ENCODE peak calls at places on chromosomes 2 and 18, in ten cellular contexts. One of them, this sample, is unnamed.

GRCh38 chr2:97697252-97698235 is 15.8 kb upstream of the ZAP70 start:
- DNase-seq in cardiac muscle cell: peak; percentile 92
- DNase-seq in NB4: peak; percentile 89
- DNase-seq in GM20000: peak; percentile 82
- DNase-seq in GM10248: peak; percentile 82
- DNase-seq in Calu3: peak; percentile 90
- DNase-seq in GM06990: peak; percentile 35
- DNase-seq in CD8-positive, alpha-beta T cell: peak; percentile 98
- DNase-seq in SK-N-SH: peak; percentile 78
- DNase-seq in breast epithelium: peak; percentile 86
- DNase-seq in this sample: peak; percentile 80

GRCh38 chr2:129849559-129850160 is 129.8 kb upstream of the RAB6C start:
- DNase-seq in breast epithelium: no peak
- DNase-seq in CD8-positive, alpha-beta T cell: no peak
- DNase-seq in GM10248: peak; percentile 56
- DNase-seq in Calu3: no peak
- DNase-seq in SK-N-SH: peak; percentile 60
- DNase-seq in cardiac muscle cell: peak; percentile 77
- DNase-seq in GM06990: peak; percentile 29
- DNase-seq in GM20000: peak; percentile 60
- DNase-seq in NB4: peak; percentile 77
- DNase-seq in this sample: peak; percentile 68

GRCh38 chr2:10717630-10718029 is 3.8 kb upstream of the ATP6V1C2 start:
- DNase-seq in breast epithelium: peak; percentile 80
- DNase-seq in GM10248: no peak
- DNase-seq in GM06990: no peak
- DNase-seq in Calu3: peak; percentile 32
- DNase-seq in GM20000: no peak
- DNase-seq in NB4: no peak
- DNase-seq in cardiac muscle cell: no peak
- DNase-seq in SK-N-SH: no peak
- DNase-seq in CD8-positive, alpha-beta T cell: no peak
- DNase-seq in this sample: no peak

GRCh38 chr2:122519366-122519765 is 763.9 kb downstream of the TSN start:
- DNase-seq in NB4: peak; percentile 36
- DNase-seq in GM10248: no peak
- DNase-seq in CD8-positive, alpha-beta T cell: no peak
- DNase-seq in GM20000: no peak
- DNase-seq in cardiac muscle cell: no peak
- DNase-seq in SK-N-SH: no peak
- DNase-seq in Calu3: peak; percentile 4
- DNase-seq in GM06990: no peak
- DNase-seq in breast epithelium: no peak
- DNase-seq in this sample: no peak

GRCh38 chr18:45657357-45658335 is 42.4 kb downstream of the SLC14A2 start:
- DNase-seq in Calu3: no peak
- DNase-seq in GM06990: no peak
- DNase-seq in GM10248: no peak
- DNase-seq in GM20000: no peak
- DNase-seq in NB4: peak; percentile 59
- DNase-seq in SK-N-SH: no peak
- DNase-seq in CD8-positive, alpha-beta T cell: no peak
- DNase-seq in breast epithelium: no peak
- DNase-seq in cardiac muscle cell: no peak
- DNase-seq in this sample: no peak

GRCh38 chr2:152716805-152717241 is 438 bp downstream of the PRPF40A start:
- DNase-seq in cardiac muscle cell: peak; percentile 41
- DNase-seq in CD8-positive, alpha-beta T cell: peak; percentile 20
- DNase-seq in NB4: peak; percentile 67
- DNase-seq in Calu3: peak; percentile 25
- DNase-seq in GM06990: no peak
- DNase-seq in SK-N-SH: peak; percentile 11
- DNase-seq in GM10248: no peak
- DNase-seq in GM20000: peak; percentile 19
- DNase-seq in breast epithelium: no peak
- DNase-seq in this sample: no peak

GRCh38 chr2:101349893-101350662 is 37.2 kb downstream of the CREG2 start:
- DNase-seq in cardiac muscle cell: no peak
- DNase-seq in breast epithelium: no peak
- DNase-seq in GM20000: no peak
- DNase-seq in Calu3: no peak
- DNase-seq in CD8-positive, alpha-beta T cell: no peak
- DNase-seq in NB4: peak; percentile 32
- DNase-seq in SK-N-SH: no peak
- DNase-seq in GM06990: no peak
- DNase-seq in GM10248: no peak
- DNase-seq in this sample: no peak

GRCh38 chr2:208426414-208426813 is 19.8 kb downstream of the PTH2R start:
- DNase-seq in breast epithelium: no peak
- DNase-seq in GM20000: no peak
- DNase-seq in cardiac muscle cell: no peak
- DNase-seq in GM10248: no peak
- DNase-seq in CD8-positive, alpha-beta T cell: no peak
- DNase-seq in Calu3: no peak
- DNase-seq in SK-N-SH: no peak
- DNase-seq in NB4: peak; percentile 6
- DNase-seq in GM06990: no peak
- DNase-seq in this sample: no peak

GRCh38 chr2:136010126-136010525 is 24.7 kb upstream of the DARS1 start:
- DNase-seq in GM10248: no peak
- DNase-seq in cardiac muscle cell: no peak
- DNase-seq in GM20000: no peak
- DNase-seq in CD8-positive, alpha-beta T cell: no peak
- DNase-seq in SK-N-SH: no peak
- DNase-seq in GM06990: no peak
- DNase-seq in breast epithelium: no peak
- DNase-seq in Calu3: no peak
- DNase-seq in NB4: no peak
- DNase-seq in this sample: no peak

GRCh38 chr2:1341409-1342120 is 71.7 kb upstream of the TPO start:
- DNase-seq in SK-N-SH: no peak
- DNase-seq in Calu3: no peak
- DNase-seq in GM06990: no peak
- DNase-seq in cardiac muscle cell: no peak
- DNase-seq in breast epithelium: no peak
- DNase-seq in GM10248: no peak
- DNase-seq in NB4: peak; percentile 7
- DNase-seq in GM20000: no peak
- DNase-seq in CD8-positive, alpha-beta T cell: no peak
- DNase-seq in this sample: no peak

GRCh38 chr2:1339757-1340515 is 73.3 kb upstream of the TPO start:
- DNase-seq in cardiac muscle cell: no peak
- DNase-seq in NB4: no peak
- DNase-seq in Calu3: no peak
- DNase-seq in GM20000: no peak
- DNase-seq in breast epithelium: no peak
- DNase-seq in GM06990: no peak
- DNase-seq in GM10248: no peak
- DNase-seq in CD8-positive, alpha-beta T cell: no peak
- DNase-seq in SK-N-SH: no peak
- DNase-seq in this sample: no peak
- TF ChIP-seq CTCF in cardiac muscle cell: no peak
- TF ChIP-seq CTCF in NB4: no peak
- TF ChIP-seq CTCF in Calu3: no peak
- TF ChIP-seq CTCF in GM20000: no peak
- TF ChIP-seq CTCF in breast epithelium: no peak
- TF ChIP-seq CTCF in GM06990: no peak
- TF ChIP-seq CTCF in GM10248: no peak
- TF ChIP-seq CTCF in CD8-positive, alpha-beta T cell: no peak
- TF ChIP-seq CTCF in SK-N-SH: no peak
- TF ChIP-seq CTCF in this sample: no peak

GRCh38 chr2:106882658-106883057 is 3.3 kb downstream of the ST6GAL2 start:
- DNase-seq in GM20000: no peak
- DNase-seq in SK-N-SH: peak; percentile 41
- DNase-seq in CD8-positive, alpha-beta T cell: no peak
- DNase-seq in GM06990: no peak
- DNase-seq in Calu3: no peak
- DNase-seq in NB4: no peak
- DNase-seq in breast epithelium: no peak
- DNase-seq in cardiac muscle cell: no peak
- DNase-seq in GM10248: no peak
- DNase-seq in this sample: no peak
- TF ChIP-seq CTCF in GM20000: no peak
- TF ChIP-seq CTCF in SK-N-SH: peak; percentile 51
- TF ChIP-seq CTCF in CD8-positive, alpha-beta T cell: no peak
- TF ChIP-seq CTCF in GM06990: no peak
- TF ChIP-seq CTCF in Calu3: no peak
- TF ChIP-seq CTCF in NB4: no peak
- TF ChIP-seq CTCF in breast epithelium: no peak
- TF ChIP-seq CTCF in cardiac muscle cell: no peak
- TF ChIP-seq CTCF in GM10248: no peak
- TF ChIP-seq CTCF in this sample: no peak

DNA sequence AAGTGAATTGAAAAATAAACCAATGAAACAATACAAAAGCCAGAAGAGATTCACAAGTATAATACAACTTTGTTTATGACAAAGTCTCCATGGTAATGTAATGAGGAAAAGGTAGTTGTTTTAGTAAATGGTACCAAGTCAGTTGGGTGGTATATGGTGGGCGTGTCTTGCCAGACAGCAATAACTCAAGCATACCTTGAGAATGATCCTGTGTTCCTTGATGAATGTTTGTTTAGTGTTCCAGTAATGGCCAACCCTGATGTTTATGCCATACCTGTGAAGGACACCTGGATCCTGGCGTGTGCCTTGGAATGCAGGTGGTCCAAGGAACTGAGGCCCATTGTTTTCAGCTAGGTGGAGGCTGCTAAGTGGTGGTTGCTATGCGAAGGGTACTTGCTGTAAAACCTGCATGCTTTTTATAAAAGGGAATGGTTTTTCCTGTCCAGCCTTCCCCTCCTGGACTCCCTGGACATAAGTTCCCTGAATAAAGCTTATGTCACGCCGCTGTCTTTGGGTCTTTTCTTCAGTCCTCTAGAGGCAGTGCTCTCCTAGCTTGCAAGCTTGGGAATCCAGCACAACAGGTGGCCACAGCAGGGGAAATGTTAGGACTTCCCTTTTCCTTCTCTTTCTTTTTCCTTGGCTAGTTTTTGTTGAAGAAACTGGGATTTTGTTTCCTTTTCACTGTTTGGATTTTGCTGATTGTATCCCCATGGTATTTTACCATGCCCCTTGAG is 54.7 kb downstream of the MTA3 start:
- DNase-seq in CD8-positive, alpha-beta T cell: no peak
- DNase-seq in GM10248: no peak
- DNase-seq in GM20000: no peak
- DNase-seq in cardiac muscle cell: no peak
- DNase-seq in breast epithelium: no peak
- DNase-seq in SK-N-SH: no peak
- DNase-seq in NB4: no peak
- DNase-seq in Calu3: no peak
- DNase-seq in GM06990: no peak
- DNase-seq in this sample: no peak
- TF ChIP-seq CTCF in CD8-positive, alpha-beta T cell: no peak
- TF ChIP-seq CTCF in GM10248: no peak
- TF ChIP-seq CTCF in GM20000: no peak
- TF ChIP-seq CTCF in cardiac muscle cell: no peak
- TF ChIP-seq CTCF in breast epithelium: no peak
- TF ChIP-seq CTCF in SK-N-SH: no peak
- TF ChIP-seq CTCF in NB4: no peak
- TF ChIP-seq CTCF in Calu3: no peak
- TF ChIP-seq CTCF in GM06990: no peak
- TF ChIP-seq CTCF in this sample: no peak

GRCh38 chr2:39837856-39838453 is 58.9 kb upstream of the THUMPD2 start:
- DNase-seq in cardiac muscle cell: no peak
- DNase-seq in NB4: peak; percentile 57
- DNase-seq in GM20000: peak; percentile 35
- DNase-seq in Calu3: peak; percentile 55
- DNase-seq in breast epithelium: no peak
- DNase-seq in SK-N-SH: peak; percentile 13
- DNase-seq in GM10248: peak; percentile 41
- DNase-seq in CD8-positive, alpha-beta T cell: no peak
- DNase-seq in GM06990: no peak
- DNase-seq in this sample: peak; percentile 33
- TF ChIP-seq CTCF in cardiac muscle cell: peak; percentile 95
- TF ChIP-seq CTCF in NB4: peak; percentile 95
- TF ChIP-seq CTCF in GM20000: peak; percentile 85
- TF ChIP-seq CTCF in Calu3: peak; percentile 90
- TF ChIP-seq CTCF in breast epithelium: no peak
- TF ChIP-seq CTCF in SK-N-SH: peak; percentile 77
- TF ChIP-seq CTCF in GM10248: peak; percentile 76
- TF ChIP-seq CTCF in CD8-positive, alpha-beta T cell: no peak
- TF ChIP-seq CTCF in GM06990: peak; percentile 97
- TF ChIP-seq CTCF in this sample: peak; percentile 92

This sample was measured in GM13977.